ENCODE peak calls at places on chromosome 6, in seven cellular contexts. R, C, G, U, P, F and W are unnamed samples.
A peak's percentile ranks its signal among the peaks of the same experiment; 100 is the strongest.

GRCh38 chr6:111731404-111732195 is 125.9 kb upstream of the TRAF3IP2 start:
- DNase-seq in F (no peak), C (no peak), R (no peak), G (no peak), U (no peak), P (no peak), W (no peak)

GRCh38 chr6:27865952-27866369 is 46.2 kb downstream of the OR2B2 start:
- DNase-seq in F (no peak), G (no peak), U (peak; percentile 70), C (peak; percentile 42), P (no peak), R (no peak), W (no peak)

GRCh38 chr6:129638055-129639019 is 71.6 kb downstream of the ARHGAP18 start:
- DNase-seq in F (no peak), R (no peak), G (no peak), C (no peak), P (no peak), U (no peak), W (no peak)

GRCh38 chr6:64477311-64477850 is 841.8 kb downstream of the PHF3 start:
- DNase-seq in F (no peak), P (no peak), G (no peak), C (no peak), R (no peak), U (no peak), W (no peak)

GRCh38 chr6:170286246-170286933 is 4.5 kb downstream of the DLL1 start:
- DNase-seq in C (no peak), G (no peak), F (no peak), U (no peak), R (no peak), P (no peak), W (no peak)

GRCh38 chr6:7910654-7911344 is at the start of gene TXNDC5:
- DNase-seq in C (peak; percentile 76), R (peak; percentile 16), P (no peak), U (peak; percentile 86), G (no peak), F (peak; percentile 75), W (peak; percentile 91)

GRCh38 chr6:135812085-135812526 is 39.4 kb upstream of the PDE7B start:
- DNase-seq in U (no peak), C (no peak), G (peak; percentile 26), F (no peak), P (no peak), R (no peak), W (no peak)

GRCh38 chr6:79946242-79946641 is 1.1 kb downstream of the ELOVL4 start:
- DNase-seq in P (no peak), C (peak; percentile 11), F (peak; percentile 3), U (no peak), G (no peak), R (no peak), W (no peak)

GRCh38 chr6:37607949-37608348 is 89.7 kb downstream of the MDGA1 start:
- DNase-seq in R (no peak), U (no peak), P (no peak), F (no peak), C (no peak), G (no peak), W (no peak)

GRCh38 chr6:158027590-158028285 is 46.1 kb downstream of the SYNJ2 start:
- DNase-seq in F (no peak), P (no peak), U (no peak), R (no peak), C (no peak), G (no peak), W (no peak)

GRCh38 chr6:149948011-149948410 is 6.2 kb downstream of the ULBP2 start:
- DNase-seq in P (no peak), R (no peak), C (no peak), G (no peak), U (no peak), F (no peak), W (no peak)

GRCh38 chr6:144482142-144482541 is 197.0 kb downstream of the UTRN start:
- DNase-seq in R (peak; percentile 31), P (peak; percentile 60), U (peak; percentile 75), C (peak; percentile 66), G (peak; percentile 31), F (peak; percentile 72), W (peak; percentile 52)

GRCh38 chr6:55046869-55047422 is 127.4 kb upstream of the HCRTR2 start:
- DNase-seq in R (no peak), C (no peak), U (no peak), F (no peak), G (no peak), P (no peak), W (no peak)

GRCh38 chr6:81753709-81754678 is 1.5 kb upstream of the TENT5A start:
- DNase-seq in P (peak; percentile 34), U (peak; percentile 86), R (peak; percentile 26), C (peak; percentile 89), F (peak; percentile 67), G (no peak), W (peak; percentile 52)